ENCODE peak calls at places on chromosomes 13 and 19, in ten cellular contexts. A, E, Y, K, N, Z, L, X, I and W are unnamed samples.

GRCh38 chr13:50693755-50694154 is 149.7 kb downstream of the DLEU7 start:
- DNase-seq in A (peak), E (no peak), Y (peak), K (no peak), N (peak), Z (no peak), L (no peak), X (peak), I (peak), W (peak)

GRCh38 chr19:43675269-43675879 is 5.4 kb upstream of the PLAUR start:
- DNase-seq in A (peak), E (no peak), Y (peak), K (peak), N (peak), Z (no peak), L (no peak), X (no peak), I (peak), W (no peak)

GRCh38 chr13:35485451-35485850 is 9.0 kb upstream of the MAB21L1 start:
- DNase-seq in A (no peak), E (no peak), Y (no peak), K (no peak), N (no peak), Z (no peak), L (no peak), X (no peak), I (no peak), W (no peak)

GRCh38 chr19:32018014-32018413 is 327.4 kb upstream of the ZNF507 start:
- DNase-seq in A (no peak), E (no peak), Y (peak), K (no peak), N (no peak), Z (no peak), L (peak), X (no peak), I (no peak), W (no peak)

GRCh38 chr13:36374063-36374462 is 27.9 kb upstream of the SPART start:
- DNase-seq in A (no peak), E (no peak), Y (no peak), K (no peak), N (no peak), Z (no peak), L (no peak), X (no peak), I (no peak), W (no peak)

GRCh38 chr13:110312669-110313031 is 5.6 kb downstream of the COL4A2 start:
- DNase-seq in A (no peak), E (no peak), Y (peak), K (no peak), N (peak), Z (peak), L (peak), X (no peak), I (no peak), W (no peak)

GRCh38 chr13:20901668-20902437 is 693 bp downstream of the XPO4 start:
- DNase-seq in A (peak), E (peak), Y (peak), K (peak), N (no peak), Z (no peak), L (peak), X (peak), I (peak), W (no peak)

GRCh38 chr19:7534531-7534980 is 961 bp upstream of the PNPLA6 start:
- DNase-seq in A (peak), E (no peak), Y (peak), K (peak), N (peak), Z (peak), L (peak), X (peak), I (peak), W (peak)

GRCh38 chr13:112651306-112651705 is 38.5 kb upstream of the ATP11A start:
- DNase-seq in A (no peak), E (no peak), Y (no peak), K (no peak), N (no peak), Z (no peak), L (no peak), X (no peak), I (no peak), W (no peak)

GRCh38 chr13:24625324-24625723 is 54.9 kb upstream of the ATP12A start:
- DNase-seq in A (no peak), E (no peak), Y (no peak), K (peak), N (no peak), Z (no peak), L (peak), X (no peak), I (no peak), W (no peak)

GRCh38 chr19:28221736-28222135 is 991.2 kb downstream of the UQCRFS1 start:
- DNase-seq in A (no peak), E (no peak), Y (peak), K (no peak), N (no peak), Z (no peak), L (no peak), X (no peak), I (no peak), W (no peak)

GRCh38 chr13:31351376-31351775 is 151.6 kb downstream of the B3GLCT start:
- DNase-seq in A (no peak), E (no peak), Y (no peak), K (no peak), N (no peak), Z (no peak), L (no peak), X (no peak), I (no peak), W (no peak)

GRCh38 chr13:31346891-31347290 is 147.1 kb downstream of the B3GLCT start:
- DNase-seq in A (no peak), E (no peak), Y (no peak), K (no peak), N (no peak), Z (no peak), L (no peak), X (no peak), I (no peak), W (no peak)

GRCh38 chr13:31352467-31352866 is 152.7 kb downstream of the B3GLCT start:
- DNase-seq in A (no peak), E (no peak), Y (no peak), K (no peak), N (no peak), Z (no peak), L (no peak), X (no peak), I (no peak), W (no peak)

GRCh38 chr13:31350560-31350959 is 150.8 kb downstream of the B3GLCT start:
- DNase-seq in A (no peak), E (no peak), Y (peak), K (no peak), N (no peak), Z (no peak), L (no peak), X (no peak), I (no peak), W (no peak)

GRCh38 chr13:31349156-31349555 is 149.4 kb downstream of the B3GLCT start:
- DNase-seq in A (no peak), E (no peak), Y (no peak), K (no peak), N (no peak), Z (no peak), L (no peak), X (no peak), I (no peak), W (no peak)
- H3K4me3 ChIP-seq in A (no peak), E (no peak), Y (no peak), K (no peak), N (no peak), Z (no peak), L (no peak), X (no peak), I (no peak), W (no peak)

GRCh38 chr13:77535448-77535847 is at the start of gene SCEL:
- DNase-seq in A (no peak), E (no peak), Y (no peak), K (no peak), N (no peak), Z (no peak), L (no peak), X (no peak), I (no peak), W (no peak)
- H3K4me3 ChIP-seq in A (no peak), E (peak), Y (no peak), K (no peak), N (no peak), Z (no peak), L (no peak), X (no peak), I (no peak), W (no peak)

DNA sequence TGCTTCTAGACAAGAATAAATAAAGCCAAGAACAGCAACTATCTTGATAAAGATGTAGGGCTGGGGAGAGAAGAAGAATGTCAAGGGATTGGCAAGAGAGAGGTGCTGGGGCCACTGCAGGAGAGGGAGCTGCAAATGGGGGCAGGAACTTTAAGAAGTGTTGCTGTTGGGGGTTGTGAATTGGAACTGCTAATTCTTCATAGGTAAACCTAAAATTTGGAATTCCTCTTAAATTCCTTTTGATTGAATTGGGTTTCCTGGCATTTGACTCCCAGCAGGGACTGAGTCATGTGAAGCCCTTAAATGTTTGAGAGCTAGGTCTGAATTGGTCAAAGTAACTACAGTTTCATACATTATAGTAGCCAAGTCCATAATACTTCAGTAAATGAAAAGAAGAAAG is 305.6 kb upstream of the TMTC4 start:
- DNase-seq in A (no peak), E (no peak), Y (no peak), K (no peak), N (peak), Z (no peak), L (no peak), X (no peak), I (no peak), W (no peak)
- H3K4me3 ChIP-seq in A (no peak), E (no peak), Y (no peak), K (no peak), N (no peak), Z (no peak), L (no peak), X (no peak), I (no peak), W (no peak)

GRCh38 chr19:2952953-2953481 is 8.2 kb upstream of the ZNF77 start:
- DNase-seq in A (peak), E (peak), Y (peak), K (peak), N (no peak), Z (no peak), L (no peak), X (no peak), I (peak), W (no peak)
- H3K4me3 ChIP-seq in A (no peak), E (peak), Y (peak), K (peak), N (no peak), Z (no peak), L (no peak), X (no peak), I (no peak), W (no peak)

GRCh38 chr13:99172951-99173350 is 27.7 kb upstream of the UBAC2 start:
- DNase-seq in A (no peak), E (no peak), Y (no peak), K (no peak), N (no peak), Z (no peak), L (no peak), X (no peak), I (no peak), W (no peak)
- H3K4me3 ChIP-seq in A (no peak), E (no peak), Y (no peak), K (no peak), N (no peak), Z (no peak), L (no peak), X (no peak), I (no peak), W (no peak)

DNA sequence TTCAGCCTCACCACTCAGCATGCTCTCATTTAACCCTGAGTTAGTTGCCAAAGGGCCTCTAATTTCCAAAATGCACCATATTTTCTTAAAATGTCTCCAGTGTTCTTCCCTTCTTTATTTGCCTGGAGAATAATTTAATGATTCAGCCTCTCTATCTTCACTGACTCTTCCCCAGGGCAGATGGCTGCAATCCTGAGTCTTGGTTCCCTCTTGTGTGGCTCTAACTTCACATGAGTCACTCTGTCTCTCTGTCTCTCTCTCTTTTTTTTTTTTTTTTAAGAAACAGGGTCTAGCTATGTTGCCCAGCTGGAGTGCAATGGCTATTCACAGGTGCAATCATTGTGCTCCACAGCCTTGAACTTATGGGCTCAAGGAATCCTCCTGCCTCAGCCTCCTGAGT is 251.4 kb downstream of the VWA8 start:
- DNase-seq in A (no peak), E (no peak), Y (peak), K (no peak), N (no peak), Z (no peak), L (no peak), X (no peak), I (no peak), W (no peak)
- H3K4me3 ChIP-seq in A (no peak), E (no peak), Y (no peak), K (no peak), N (no peak), Z (no peak), L (no peak), X (no peak), I (no peak), W (no peak)

GRCh38 chr19:415292-415691 is 6.3 kb upstream of the C2CD4C start:
- DNase-seq in A (no peak), E (no peak), Y (no peak), K (no peak), N (no peak), Z (no peak), L (no peak), X (no peak), I (no peak), W (no peak)
- H3K4me3 ChIP-seq in A (no peak), E (no peak), Y (no peak), K (no peak), N (no peak), Z (no peak), L (no peak), X (no peak), I (no peak), W (no peak)

DNA sequence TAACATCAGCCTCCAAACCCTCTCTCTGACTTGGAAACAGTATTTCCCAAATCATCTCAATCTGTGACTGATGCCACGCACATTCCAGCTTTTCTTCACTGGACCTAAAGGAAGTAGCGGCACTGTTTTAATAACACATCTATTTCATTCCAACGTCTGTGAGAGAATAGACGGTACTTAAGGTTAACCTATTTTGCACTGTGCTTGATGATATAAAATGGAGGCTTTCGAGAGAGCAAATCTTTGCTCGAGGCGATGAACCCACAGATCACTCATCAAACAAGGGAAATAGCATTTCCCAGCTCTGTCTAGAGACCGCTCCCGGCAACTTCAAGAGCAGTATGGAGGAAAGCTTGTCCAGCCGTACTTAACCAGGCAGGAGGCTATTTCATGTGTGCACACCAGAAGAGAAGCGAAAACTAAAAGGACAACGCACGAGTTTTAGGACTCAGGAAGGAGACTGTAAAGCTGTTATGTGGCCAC is 2.9 kb downstream of the UBL3 start:
- DNase-seq in A (peak), E (no peak), Y (peak), K (peak), N (peak), Z (no peak), L (peak), X (no peak), I (no peak), W (no peak)
- H3K4me3 ChIP-seq in A (no peak), E (peak), Y (peak), K (peak), N (peak), Z (peak), L (peak), X (peak), I (peak), W (peak)

GRCh38 chr19:1213391-1214286 is 8.1 kb downstream of the STK11 start:
- DNase-seq in A (peak), E (peak), Y (peak), K (peak), N (peak), Z (peak), L (no peak), X (peak), I (peak), W (peak)
- H3K4me3 ChIP-seq in A (no peak), E (no peak), Y (no peak), K (no peak), N (no peak), Z (no peak), L (no peak), X (peak), I (no peak), W (no peak)

DNA sequence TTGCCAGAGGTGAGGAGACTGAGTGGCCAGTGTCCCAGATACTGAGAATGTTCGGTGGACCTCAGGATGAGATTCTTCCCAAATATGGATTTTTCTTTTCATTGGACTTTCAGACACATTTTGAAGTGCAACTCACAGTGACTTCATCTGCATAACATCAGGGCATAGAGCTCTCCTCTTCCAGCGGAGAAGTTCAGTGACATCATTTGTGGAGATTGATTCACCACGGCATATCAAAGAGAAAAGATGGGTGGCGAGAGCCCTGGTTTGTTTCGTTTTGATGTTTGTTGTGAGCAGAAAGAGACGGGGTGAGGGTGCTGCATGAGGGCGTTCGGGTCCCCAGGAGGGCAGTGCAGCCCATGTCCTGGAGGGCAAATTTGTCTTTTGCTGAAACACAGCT is 120.2 kb upstream of the GPR12 start:
- DNase-seq in A (no peak), E (no peak), Y (peak), K (no peak), N (no peak), Z (no peak), L (no peak), X (no peak), I (no peak), W (no peak)
- H3K4me3 ChIP-seq in A (no peak), E (no peak), Y (peak), K (no peak), N (peak), Z (no peak), L (no peak), X (no peak), I (no peak), W (no peak)